ENCODE peak calls at places on chromosome 3, in eight cellular contexts. P, Q, F, J, U, L, K and A are unnamed samples.

GRCh38 chr3:170007031-170007663 is 30.6 kb upstream of the GPR160 start:
- DNase-seq in K (no peak), P (peak; percentile 64), L (no peak), F (no peak), J (peak; percentile 22), Q (no peak), U (no peak), A (no peak)

GRCh38 chr3:23650371-23651140 is 155.2 kb upstream of the UBE2E1 start:
- DNase-seq in K (peak; percentile 90), U (no peak), P (peak; percentile 81), L (no peak), Q (no peak), J (no peak), F (no peak), A (no peak)

GRCh38 chr3:43394071-43394501 is 107.7 kb downstream of the SNRK start:
- DNase-seq in L (no peak), F (no peak), U (peak; percentile 80), P (peak; percentile 20), Q (no peak), J (peak; percentile 83), K (no peak), A (no peak)

GRCh38 chr3:157498374-157498773 is 4.8 kb downstream of the VEPH1 start:
- DNase-seq in L (no peak), K (no peak), J (no peak), Q (no peak), U (no peak), F (no peak), P (no peak), A (no peak)

GRCh38 chr3:120795017-120795648 is 52.6 kb downstream of the GTF2E1 start:
- DNase-seq in P (peak; percentile 66), J (peak; percentile 74), L (peak; percentile 87), U (peak; percentile 71), K (peak; percentile 57), F (peak; percentile 90), Q (peak; percentile 83), A (peak; percentile 96)

GRCh38 chr3:69343875-69344274 is 42.0 kb downstream of the FRMD4B start:
- DNase-seq in U (no peak), Q (no peak), J (no peak), K (no peak), F (no peak), P (no peak), L (no peak), A (peak; percentile 0)

GRCh38 chr3:173617490-173617889 is 219.9 kb downstream of the NLGN1 start:
- DNase-seq in L (no peak), P (no peak), J (peak; percentile 22), Q (no peak), U (peak; percentile 58), F (peak; percentile 80), K (no peak), A (no peak)

GRCh38 chr3:37820213-37820612 is 41.5 kb upstream of the CTDSPL start:
- DNase-seq in L (no peak), Q (no peak), K (no peak), F (no peak), P (no peak), J (no peak), U (no peak), A (no peak)

GRCh38 chr3:72489916-72490315 is 358.3 kb downstream of the SHQ1 start:
- DNase-seq in U (no peak), Q (no peak), L (peak; percentile 84), F (no peak), P (no peak), J (no peak), K (no peak), A (no peak)

GRCh38 chr3:123658118-123658859 is 73.4 kb upstream of the HACD2 start:
- DNase-seq in K (no peak), J (peak; percentile 59), P (peak; percentile 91), U (peak; percentile 48), F (no peak), Q (no peak), L (no peak), A (no peak)

GRCh38 chr3:16494906-16495580 is 18.5 kb downstream of the RFTN1 start:
- DNase-seq in P (no peak), Q (no peak), K (no peak), F (no peak), U (no peak), J (no peak), L (no peak), A (no peak)

GRCh38 chr3:194043516-194043915 is 92.4 kb upstream of the HES1 start:
- DNase-seq in L (no peak), J (no peak), P (peak; percentile 86), F (no peak), Q (no peak), K (no peak), U (no peak), A (no peak)

DNA sequence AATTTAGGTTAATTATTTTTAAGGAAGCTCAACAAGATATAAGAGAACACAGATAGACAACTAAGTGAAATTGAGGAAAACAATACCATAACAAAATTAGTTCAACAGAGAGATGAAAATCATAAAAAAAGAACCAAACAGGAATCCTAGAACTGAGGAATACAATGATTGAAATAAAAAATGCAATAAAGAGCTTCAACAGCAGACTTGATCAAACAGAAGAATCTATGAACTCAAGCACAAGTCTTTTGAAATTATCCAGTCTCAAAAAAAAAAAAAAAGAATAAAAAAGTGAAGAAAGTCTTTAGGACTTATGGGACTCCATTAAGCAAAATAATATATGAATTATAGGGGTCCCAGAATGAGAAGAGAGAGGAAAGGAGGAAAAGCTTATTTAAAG is 42.0 kb upstream of the GNB4 start:
- DNase-seq in Q (no peak), L (no peak), F (no peak), K (no peak), J (no peak), U (no peak), P (no peak), A (no peak)
- H3K9me3 ChIP-seq in Q (peaks cover 10% of the 10 kb centered on the region), L (peaks cover 11% of the 10 kb centered on the region), F (no peaks in the 10 kb centered on the region), K (peaks cover 27% of the 10 kb centered on the region), J (peaks cover 4% of the 10 kb centered on the region), U (peaks cover 79% of the 10 kb centered on the region), P (peaks cover 3% of the 10 kb centered on the region), A (peaks cover 73% of the 10 kb centered on the region)

DNA sequence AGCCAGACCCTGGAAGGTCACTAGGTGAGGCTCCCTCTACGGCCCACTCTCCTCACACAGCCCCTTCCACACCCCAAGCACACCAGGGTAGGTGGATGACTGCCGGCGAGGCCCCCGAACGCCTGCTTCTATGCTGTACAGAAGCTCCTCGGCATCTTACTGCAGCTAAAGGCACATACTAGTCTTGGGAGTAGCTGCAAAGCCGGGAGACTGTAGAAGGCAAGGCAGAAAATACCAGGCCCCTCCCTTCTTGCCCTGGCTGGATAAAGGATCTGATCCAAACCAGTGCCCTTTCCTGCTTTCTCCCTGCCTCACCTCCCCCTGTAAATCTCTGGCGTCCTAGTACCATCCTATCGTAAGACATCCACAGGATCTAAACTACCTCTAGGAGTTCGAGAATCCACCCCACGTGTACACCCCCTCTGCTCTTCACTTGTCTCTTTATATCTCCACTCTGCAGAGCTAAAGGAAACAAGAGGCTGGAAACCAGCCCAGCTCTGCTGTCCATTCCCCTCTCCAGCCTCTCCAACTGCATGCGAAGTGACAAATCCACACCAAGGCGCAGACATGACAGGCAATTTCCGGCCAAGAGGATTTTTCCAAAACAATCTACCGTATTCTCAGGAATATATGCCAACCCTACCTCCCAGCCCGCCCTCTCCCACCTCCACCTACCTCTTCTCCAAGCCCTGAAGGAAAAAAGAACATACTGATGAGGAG is 11.8 kb downstream of the TNK2 start:
- DNase-seq in J (peak; percentile 58), P (peak; percentile 79), Q (peak; percentile 51), F (peak; percentile 81), K (no peak), L (peak; percentile 33), U (peak; percentile 52), A (peak; percentile 56)
- H3K4me3 ChIP-seq in J (peak overlapping the region; percentile 65), P (peak overlapping the region; percentile 78), Q (peak overlapping the region; percentile 77), F (peak overlapping the region; percentile 63), K (peak overlapping the region; percentile 79), L (peak overlapping the region; percentile 46), U (peak overlapping the region; percentile 82), A (peak overlapping the region; percentile 72)

GRCh38 chr3:183807329-183807728 is 18.0 kb downstream of the MAP6D1 start:
- DNase-seq in P (no peak), Q (no peak), L (no peak), J (no peak), U (no peak), K (no peak), F (no peak), A (no peak)
- H3K27ac ChIP-seq in P (no peak overlapping the region), Q (no peak overlapping the region), L (no peak overlapping the region), J (no peak overlapping the region), U (no peak overlapping the region), K (no peak overlapping the region), F (no peak overlapping the region), A (no peak overlapping the region)

DNA sequence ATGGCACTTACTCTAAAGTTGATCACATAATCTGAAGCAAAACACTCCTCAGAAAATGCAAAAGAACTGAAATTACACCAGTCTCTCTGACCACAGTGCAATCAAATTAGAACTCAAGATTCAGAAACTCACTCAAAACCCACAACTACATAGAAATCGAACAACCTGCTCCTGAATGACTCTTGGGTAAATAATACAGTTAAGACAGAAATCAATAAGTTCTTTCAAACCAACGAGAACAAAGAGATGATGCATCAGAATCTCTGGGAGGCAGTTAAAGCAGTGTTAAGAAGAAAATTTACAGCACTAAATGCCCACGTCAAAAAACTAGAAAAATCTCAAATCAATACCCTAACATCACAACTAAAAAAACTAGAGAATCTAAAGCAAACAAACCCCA is 227.2 kb downstream of the CTNNB1 start:
- DNase-seq in Q (no peak), F (no peak), K (no peak), U (no peak), J (no peak), L (no peak), P (no peak), A (no peak)
- H3K9me3 ChIP-seq in Q (peaks cover 2% of the 10 kb centered on the region), F (no peaks in the 10 kb centered on the region), K (no peaks in the 10 kb centered on the region), U (peaks cover 32% of the 10 kb centered on the region), J (no peaks in the 10 kb centered on the region), L (peaks cover 5% of the 10 kb centered on the region), P (no peaks in the 10 kb centered on the region), A (peaks cover 5% of the 10 kb centered on the region)

GRCh38 chr3:168087539-168087938 is 8.2 kb downstream of the GOLIM4 start:
- DNase-seq in L (no peak), J (no peak), Q (no peak), U (no peak), P (no peak), F (no peak), K (no peak), A (no peak)

GRCh38 chr3:168090306-168091085 is 5.2 kb downstream of the GOLIM4 start:
- DNase-seq in P (no peak), J (no peak), U (no peak), Q (no peak), L (no peak), F (no peak), K (no peak), A (no peak)

GRCh38 chr3:168089179-168089771 is 6.4 kb downstream of the GOLIM4 start:
- DNase-seq in F (no peak), J (no peak), L (no peak), P (no peak), U (no peak), K (no peak), Q (no peak), A (no peak)

GRCh38 chr3:168086541-168087260 is 9.0 kb downstream of the GOLIM4 start:
- DNase-seq in L (no peak), J (no peak), Q (no peak), F (no peak), U (no peak), K (no peak), P (no peak), A (no peak)

GRCh38 chr3:168088106-168088722 is 7.5 kb downstream of the GOLIM4 start:
- DNase-seq in L (no peak), P (no peak), F (peak; percentile 18), J (no peak), Q (peak; percentile 15), U (no peak), K (no peak), A (peak; percentile 81)
- H3K4me3 ChIP-seq in L (no peak overlapping the region), P (no peak overlapping the region), F (no peak overlapping the region), J (no peak overlapping the region), Q (no peak overlapping the region), U (no peak overlapping the region), K (no peak overlapping the region), A (no peak overlapping the region)

GRCh38 chr3:31848921-31849320 is 132.1 kb downstream of the OSBPL10 start:
- DNase-seq in K (no peak), F (peak; percentile 72), J (no peak), L (no peak), U (no peak), P (no peak), Q (no peak), A (no peak)
- H3K27ac ChIP-seq in K (no peak overlapping the region), F (no peak overlapping the region), J (no peak overlapping the region), L (no peak overlapping the region), U (no peak overlapping the region), P (no peak overlapping the region), Q (no peak overlapping the region), A (no peak overlapping the region)